ENCODE peak calls at places on chromosomes 6 and 20, in nine cellular contexts. K is heart left ventricle, A is HCT116, M is Peyer's patch, C is uterus, Z is ovary, L is gastrocnemius medialis, F is stomach, T is GM12891. O is an unnamed sample.
A peak's percentile ranks its signal among the peaks of the same experiment; 100 is the strongest.

GRCh38 chr20:10848810-10849370 is 175.1 kb upstream of the JAG1 start:
- DNase-seq in K (peak; percentile 49), A (peak; percentile 21), M (peak; percentile 55), C (peak; percentile 28), Z (peak; percentile 17), L (peak; percentile 24), F (no peak), T (no peak), O (peak; percentile 31)

GRCh38 chr6:43798688-43799444 is 28.9 kb downstream of the VEGFA start:
- DNase-seq in K (peak; percentile 92), A (peak; percentile 92), M (peak; percentile 91), C (peak; percentile 59), Z (no peak), L (peak; percentile 99), F (peak; percentile 92), T (no peak), O (peak; percentile 96)

GRCh38 chr6:82823361-82823760 is 242.3 kb downstream of the UBE3D start:
- DNase-seq in K (no peak), A (no peak), M (no peak), C (no peak), Z (no peak), L (no peak), F (no peak), T (no peak), O (no peak)

GRCh38 chr6:155066371-155066770 is 71.3 kb downstream of the TIAM2 start:
- DNase-seq in K (no peak), A (no peak), M (no peak), C (no peak), Z (no peak), L (no peak), F (no peak), T (no peak), O (no peak)

GRCh38 chr6:72084992-72085569 is 198.7 kb downstream of the RIMS1 start:
- DNase-seq in K (no peak), A (no peak), M (no peak), C (no peak), Z (no peak), L (no peak), F (no peak), T (no peak), O (no peak)

GRCh38 chr20:14986026-14986655 is 648.7 kb upstream of the FLRT3 start:
- DNase-seq in K (no peak), A (no peak), M (peak; percentile 76), C (peak; percentile 42), Z (no peak), L (no peak), F (peak; percentile 94), T (no peak), O (no peak)

GRCh38 chr6:10453596-10453995 is 38.7 kb upstream of the TFAP2A start:
- DNase-seq in K (no peak), A (no peak), M (no peak), C (no peak), Z (no peak), L (no peak), F (no peak), T (no peak), O (peak; percentile 30)

GRCh38 chr20:24608926-24609667 is 139.7 kb downstream of the SYNDIG1 start:
- DNase-seq in K (no peak), A (no peak), M (no peak), C (no peak), Z (no peak), L (no peak), F (no peak), T (no peak), O (no peak)

GRCh38 chr6:134451529-134451928 is 133.6 kb upstream of the SGK1 start:
- DNase-seq in K (no peak), A (no peak), M (no peak), C (no peak), Z (no peak), L (no peak), F (no peak), T (no peak), O (no peak)

GRCh38 chr6:12528581-12529363 is 187.8 kb upstream of the PHACTR1 start:
- DNase-seq in K (peak; percentile 20), A (no peak), M (peak; percentile 54), C (no peak), Z (no peak), L (no peak), F (no peak), T (no peak), O (no peak)

GRCh38 chr6:43290905-43291355 is 7.1 kb upstream of the SLC22A7 start:
- DNase-seq in K (no peak), A (no peak), M (peak; percentile 48), C (no peak), Z (no peak), L (no peak), F (no peak), T (no peak), O (no peak)

GRCh38 chr6:169073311-169073710 is 180.3 kb downstream of the THBS2 start:
- DNase-seq in K (no peak), A (no peak), M (no peak), C (no peak), Z (no peak), L (no peak), F (no peak), T (no peak), O (no peak)

GRCh38 chr6:15941168-15941567 is 187.7 kb upstream of the MYLIP start:
- DNase-seq in K (no peak), A (no peak), M (no peak), C (no peak), Z (no peak), L (no peak), F (no peak), T (no peak), O (no peak)

GRCh38 chr20:36320898-36321695 is 15.0 kb downstream of the DLGAP4 start:
- DNase-seq in K (no peak), A (no peak), M (no peak), C (no peak), Z (no peak), L (no peak), F (no peak), T (no peak), O (no peak)

GRCh38 chr6:33072508-33073100 is 845 bp downstream of the HLA-DPA1 start:
- DNase-seq in K (no peak), A (no peak), M (no peak), C (no peak), Z (no peak), L (no peak), F (no peak), T (no peak), O (no peak)

GRCh38 chr6:161477901-161478425 is 204.1 kb upstream of the AGPAT4 start:
- DNase-seq in K (no peak), A (no peak), M (no peak), C (no peak), Z (no peak), L (no peak), F (no peak), T (no peak), O (no peak)

GRCh38 chr6:31270788-31271640 is 878 bp downstream of the HLA-C start:
- DNase-seq in K (peak; percentile 86), A (no peak), M (peak; percentile 79), C (peak; percentile 80), Z (peak; percentile 84), L (peak; percentile 59), F (peak; percentile 82), T (peak; percentile 52), O (peak; percentile 9)
- TF ChIP-seq POLR2A in K (no peak), A (no peak), M (no peak), C (no peak), Z (no peak), L (no peak), F (no peak), T (no peak), O (no peak)

GRCh38 chr6:163414117-163414366 is 476 bp upstream of the QKI start:
- DNase-seq in K (no peak), A (no peak), M (no peak), C (no peak), Z (no peak), L (no peak), F (no peak), T (no peak), O (no peak)

GRCh38 chr6:163413054-163413344 is 1.5 kb upstream of the QKI start:
- DNase-seq in K (no peak), A (no peak), M (no peak), C (no peak), Z (no peak), L (no peak), F (no peak), T (no peak), O (no peak)

GRCh38 chr6:163412345-163412744 is 2.2 kb upstream of the QKI start:
- DNase-seq in K (no peak), A (no peak), M (no peak), C (no peak), Z (no peak), L (no peak), F (no peak), T (no peak), O (no peak)

GRCh38 chr6:163414367-163415175 is at the start of gene QKI:
- DNase-seq in K (peak; percentile 94), A (no peak), M (peak; percentile 70), C (peak; percentile 82), Z (peak; percentile 87), L (peak; percentile 90), F (peak; percentile 84), T (peak; percentile 37), O (no peak)

GRCh38 chr6:163413345-163414116 is 987 bp upstream of the QKI start:
- DNase-seq in K (peak; percentile 90), A (peak; percentile 29), M (peak; percentile 79), C (peak; percentile 86), Z (peak; percentile 97), L (peak; percentile 86), F (peak; percentile 85), T (peak; percentile 89), O (no peak)
- TF ChIP-seq POLR2A in K (peak; percentile 83), A (no peak), M (peak; percentile 12), C (peak; percentile 88), Z (peak; percentile 78), L (peak; percentile 98), F (no peak), T (peak; percentile 18), O (peak; percentile 4)

DNA sequence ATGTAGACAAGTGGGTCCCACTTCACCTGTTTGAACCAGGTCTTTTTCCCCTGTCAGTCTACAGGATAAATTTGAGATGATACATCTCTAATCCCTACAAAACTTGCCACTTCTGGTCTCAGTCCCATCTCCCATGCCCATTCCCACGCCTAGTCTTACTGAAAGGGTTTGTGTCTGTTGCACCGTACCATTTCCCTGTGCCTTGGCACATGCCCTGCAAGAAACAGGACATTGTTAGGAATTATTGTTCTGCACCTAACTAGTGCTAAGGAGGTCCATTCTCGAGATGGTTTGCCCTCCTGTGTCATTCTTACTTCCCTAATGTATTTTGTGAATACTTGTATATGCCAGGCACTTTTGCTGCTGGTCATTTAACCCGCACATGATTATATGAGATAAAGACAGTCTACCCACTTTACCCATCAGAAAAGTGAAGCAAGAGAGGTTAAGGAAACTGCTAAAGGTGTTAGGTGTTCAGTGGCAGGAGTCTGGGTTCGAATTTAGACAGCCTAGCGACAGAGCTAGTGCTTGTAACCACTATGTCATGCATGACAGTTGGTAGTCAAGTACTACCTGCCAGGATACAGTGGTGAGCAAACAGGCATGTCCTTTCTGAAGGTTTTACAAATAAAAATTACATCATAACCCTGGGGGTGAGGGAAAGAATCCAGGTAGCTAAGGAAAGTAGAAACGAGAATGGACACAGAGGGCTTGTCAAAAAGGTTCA is 12.7 kb downstream of the FAM217A start:
- DNase-seq in K (no peak), A (no peak), M (no peak), C (no peak), Z (no peak), L (no peak), F (no peak), T (no peak), O (no peak)
- TF ChIP-seq POLR2A in K (no peak), A (no peak), M (no peak), C (no peak), Z (no peak), L (no peak), F (no peak), T (peak; percentile 32), O (no peak)

GRCh38 chr6:152905551-152906299 is 77.1 kb downstream of the FBXO5 start:
- DNase-seq in K (no peak), A (no peak), M (no peak), C (no peak), Z (no peak), L (no peak), F (no peak), T (no peak), O (no peak)
- TF ChIP-seq POLR2A in K (no peak), A (no peak), M (no peak), C (no peak), Z (no peak), L (no peak), F (no peak), T (no peak), O (no peak)

O was measured in H54.